ENCODE peak calls at places on chromosomes 4 and X, in seven cellular contexts. R, A, Q, Z, W, I and S are unnamed samples.

GRCh38 chrX:24259544-24260240 is 54.2 kb downstream of the SUPT20HL2 start:
- DNase-seq in R (peak; percentile 81), A (no peak), Q (no peak), Z (peak; percentile 28), W (no peak), I (no peak), S (peak; percentile 37)

GRCh38 chrX:110755061-110755460 is 40.6 kb downstream of the CHRDL1 start:
- DNase-seq in R (peak; percentile 42), A (no peak), Q (no peak), Z (no peak), W (no peak), I (no peak), S (no peak)

GRCh38 chr4:84966382-84967291 is at the start of gene WDFY3:
- DNase-seq in R (peak; percentile 92), A (peak; percentile 95), Q (no peak), Z (peak; percentile 89), W (peak; percentile 33), I (peak; percentile 85), S (peak; percentile 90)

GRCh38 chr4:61740950-61741638 is 541.0 kb downstream of the ADGRL3 start:
- DNase-seq in R (peak; percentile 77), A (no peak), Q (no peak), Z (no peak), W (no peak), I (no peak), S (no peak)

GRCh38 chr4:158906073-158906472 is 137.2 kb downstream of the FNIP2 start:
- DNase-seq in R (no peak), A (no peak), Q (no peak), Z (no peak), W (no peak), I (no peak), S (no peak)

GRCh38 chr4:8163026-8163425 is 4.4 kb upstream of the ABLIM2 start:
- DNase-seq in R (no peak), A (peak; percentile 71), Q (no peak), Z (no peak), W (no peak), I (no peak), S (no peak)

GRCh38 chr4:159012381-159012780 is 90.5 kb upstream of the RAPGEF2 start:
- DNase-seq in R (no peak), A (no peak), Q (no peak), Z (no peak), W (no peak), I (no peak), S (no peak)

GRCh38 chr4:33086351-33086900 is 2366.3 kb downstream of the PCDH7 start:
- DNase-seq in R (peak; percentile 37), A (no peak), Q (no peak), Z (no peak), W (no peak), I (no peak), S (no peak)

DNA sequence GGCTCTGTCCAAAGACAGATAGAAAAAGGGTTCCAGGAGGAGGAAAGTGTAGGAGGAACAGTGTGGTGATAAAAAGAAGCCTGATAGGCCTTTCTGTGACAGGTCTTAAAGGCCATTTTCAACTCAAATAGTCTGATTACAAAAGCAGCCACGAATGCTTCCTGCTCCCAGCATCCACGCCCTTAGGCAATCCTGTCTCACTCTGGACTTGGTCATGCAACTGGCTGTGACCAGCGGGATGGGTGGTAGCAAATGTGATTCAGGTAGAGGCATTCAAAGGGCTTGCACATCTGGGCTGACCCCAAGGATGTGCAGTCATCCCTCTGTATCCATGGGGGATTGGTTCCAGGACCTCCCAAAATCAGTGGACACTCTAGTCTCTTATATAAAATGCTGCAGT is 14.4 kb upstream of the SEPSECS start:
- DNase-seq in R (no peak), A (no peak), Q (no peak), Z (no peak), W (no peak), I (no peak), S (no peak)
- H3K27ac ChIP-seq in R (peak overlapping the region; percentile 43), A (no peak overlapping the region), Q (peak overlapping the region; percentile 81), Z (peak overlapping the region; percentile 10), W (peak overlapping the region; percentile 57), I (no peak overlapping the region), S (no peak overlapping the region)

GRCh38 chr4:126715067-126715466 is 917.7 kb upstream of the INTU start:
- DNase-seq in R (no peak), A (no peak), Q (no peak), Z (no peak), W (no peak), I (no peak), S (no peak)
- H3K4me3 ChIP-seq in R (no peak overlapping the region), A (no peak overlapping the region), Q (no peak overlapping the region), Z (no peak overlapping the region), W (no peak overlapping the region), I (no peak overlapping the region), S (no peak overlapping the region)

GRCh38 chr4:125319311-125319710 is 4.6 kb downstream of the FAT4 start:
- DNase-seq in R (no peak), A (no peak), Q (no peak), Z (no peak), W (no peak), I (no peak), S (no peak)
- TF ChIP-seq CTCF in R (no peak), A (no peak), Q (no peak), Z (no peak), W (no peak), I (no peak), S (no peak)

DNA sequence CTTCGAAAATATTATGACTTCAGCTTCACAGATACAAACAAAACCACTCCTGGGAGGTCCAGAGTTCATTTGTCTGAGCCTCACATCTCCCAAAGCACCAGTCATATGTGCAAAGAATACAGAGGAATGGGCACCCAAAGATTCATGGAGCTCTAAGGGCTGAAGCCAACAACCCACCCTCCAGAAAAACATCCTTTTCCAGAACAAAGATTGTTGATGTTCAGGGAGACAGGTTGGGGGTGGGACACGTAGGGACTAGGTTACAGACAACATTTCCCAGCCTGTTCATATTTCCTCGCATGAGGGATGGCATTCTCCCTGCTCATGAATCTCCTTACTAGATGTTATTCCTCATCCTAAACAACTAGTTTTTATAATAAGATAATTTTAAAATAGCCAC is 71.2 kb downstream of the METTL14 start:
- DNase-seq in R (no peak), A (no peak), Q (no peak), Z (no peak), W (no peak), I (no peak), S (no peak)
- H3K27ac ChIP-seq in R (no peak overlapping the region), A (peak overlapping the region; percentile 32), Q (peak overlapping the region; percentile 89), Z (peak overlapping the region; percentile 84), W (peak overlapping the region; percentile 76), I (no peak overlapping the region), S (no peak overlapping the region)

DNA sequence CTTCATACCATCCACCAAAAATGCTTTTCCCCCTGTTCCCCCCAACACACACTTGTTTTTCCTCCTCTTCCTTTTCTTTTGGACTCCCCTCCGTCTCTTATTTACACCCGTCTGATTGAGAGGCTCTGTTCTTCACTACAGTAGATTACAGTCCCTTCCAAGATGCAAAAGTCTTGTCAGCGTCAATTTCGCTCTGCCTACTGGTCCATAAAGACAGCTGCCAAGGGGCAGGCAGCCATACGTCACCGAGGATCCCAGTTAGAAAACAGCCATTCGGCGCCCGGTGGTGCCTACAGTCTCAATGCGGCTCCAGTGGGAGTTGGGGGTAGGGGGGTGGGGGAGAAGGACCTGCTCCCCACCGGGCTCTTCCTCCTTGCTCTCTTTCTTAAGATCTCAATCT is at the start of gene GPM6B:
- DNase-seq in R (no peak), A (no peak), Q (no peak), Z (no peak), W (no peak), I (no peak), S (no peak)
- H3K4me3 ChIP-seq in R (no peak within 1 kb of the TSS), A (no peak within 1 kb of the TSS), Q (no peak within 1 kb of the TSS), Z (no peak within 1 kb of the TSS), W (no peak within 1 kb of the TSS), I (no peak within 1 kb of the TSS), S (no peak within 1 kb of the TSS)